ENCODE peak calls at places on chromosomes 11 and 22, in four cellular contexts. One of them, this sample, is unnamed.

GRCh38 chr11:114072978-114073377 is 13.5 kb downstream of the ZBTB16 start:
- DNase-seq in brain microvascular endothelial cell: no peak
- DNase-seq in testis: no peak
- DNase-seq in CD4-positive, alpha-beta memory T cell: no peak
- DNase-seq in this sample: no peak

GRCh38 chr11:73957654-73958361 is 7.0 kb downstream of the DNAJB13 start:
- DNase-seq in brain microvascular endothelial cell: no peak
- DNase-seq in CD4-positive, alpha-beta memory T cell: no peak
- DNase-seq in testis: no peak
- DNase-seq in this sample: no peak

GRCh38 chr11:92941676-92942571 is 27.5 kb upstream of the MTNR1B start:
- DNase-seq in CD4-positive, alpha-beta memory T cell: peak
- DNase-seq in brain microvascular endothelial cell: peak
- DNase-seq in testis: no peak
- DNase-seq in this sample: no peak

GRCh38 chr11:118074785-118075184 is 2.1 kb upstream of the TMPRSS4 start:
- DNase-seq in brain microvascular endothelial cell: no peak
- DNase-seq in testis: no peak
- DNase-seq in CD4-positive, alpha-beta memory T cell: no peak
- DNase-seq in this sample: no peak

GRCh38 chr11:27081056-27081455 is 40.4 kb downstream of the BBOX1 start:
- DNase-seq in brain microvascular endothelial cell: peak
- DNase-seq in testis: no peak
- DNase-seq in CD4-positive, alpha-beta memory T cell: no peak
- DNase-seq in this sample: no peak

GRCh38 chr11:82927264-82927880 is 25.8 kb downstream of the DDIAS start:
- DNase-seq in brain microvascular endothelial cell: peak
- DNase-seq in testis: no peak
- DNase-seq in CD4-positive, alpha-beta memory T cell: peak
- DNase-seq in this sample: no peak

GRCh38 chr22:47030881-47031627 is 268.6 kb downstream of the TBC1D22A start:
- DNase-seq in testis: peak
- DNase-seq in CD4-positive, alpha-beta memory T cell: no peak
- DNase-seq in brain microvascular endothelial cell: no peak
- DNase-seq in this sample: no peak

GRCh38 chr22:41598081-41598480 is 8.4 kb upstream of the PMM1 start:
- DNase-seq in brain microvascular endothelial cell: peak
- DNase-seq in CD4-positive, alpha-beta memory T cell: no peak
- DNase-seq in testis: no peak
- DNase-seq in this sample: no peak

GRCh38 chr11:110003426-110003825 is 89.8 kb upstream of the ZC3H12C start:
- DNase-seq in brain microvascular endothelial cell: no peak
- DNase-seq in CD4-positive, alpha-beta memory T cell: no peak
- DNase-seq in testis: no peak
- DNase-seq in this sample: no peak

GRCh38 chr11:45848654-45849081 is 1.4 kb downstream of the CRY2 start:
- DNase-seq in brain microvascular endothelial cell: no peak
- DNase-seq in testis: no peak
- DNase-seq in CD4-positive, alpha-beta memory T cell: no peak
- DNase-seq in this sample: no peak

GRCh38 chr22:19579880-19580279 is 55.7 kb upstream of the CLDN5 start:
- DNase-seq in brain microvascular endothelial cell: no peak
- DNase-seq in testis: no peak
- DNase-seq in CD4-positive, alpha-beta memory T cell: peak
- DNase-seq in this sample: no peak

GRCh38 chr22:21701384-21701971 is 34.1 kb downstream of the YPEL1 start:
- DNase-seq in brain microvascular endothelial cell: peak
- DNase-seq in CD4-positive, alpha-beta memory T cell: no peak
- DNase-seq in testis: no peak
- DNase-seq in this sample: no peak

GRCh38 chr22:42281706-42282251 is 11.3 kb upstream of the TCF20 start:
- DNase-seq in brain microvascular endothelial cell: no peak
- DNase-seq in CD4-positive, alpha-beta memory T cell: no peak
- DNase-seq in testis: no peak
- DNase-seq in this sample: no peak

GRCh38 chr11:92180226-92180625 is 44.4 kb upstream of the FAT3 start:
- DNase-seq in CD4-positive, alpha-beta memory T cell: no peak
- DNase-seq in brain microvascular endothelial cell: no peak
- DNase-seq in testis: no peak
- DNase-seq in this sample: no peak

GRCh38 chr11:103798029-103798428 is 238.4 kb upstream of the DDI1 start:
- DNase-seq in testis: no peak
- DNase-seq in CD4-positive, alpha-beta memory T cell: no peak
- DNase-seq in brain microvascular endothelial cell: peak
- DNase-seq in this sample: no peak

GRCh38 chr11:10450451-10451398 is 4.3 kb upstream of the AMPD3 start:
- DNase-seq in CD4-positive, alpha-beta memory T cell: peak
- DNase-seq in brain microvascular endothelial cell: no peak
- DNase-seq in testis: peak
- DNase-seq in this sample: peak

GRCh38 chr22:25282671-25283561 is 63.5 kb downstream of the CRYBB2 start:
- DNase-seq in testis: peak
- DNase-seq in brain microvascular endothelial cell: no peak
- DNase-seq in CD4-positive, alpha-beta memory T cell: no peak
- DNase-seq in this sample: no peak

GRCh38 chr11:10937416-10937815 is 79.6 kb upstream of the ZBED5 start:
- DNase-seq in CD4-positive, alpha-beta memory T cell: no peak
- DNase-seq in testis: no peak
- DNase-seq in brain microvascular endothelial cell: no peak
- DNase-seq in this sample: no peak

GRCh38 chr11:11816511-11817319 is 25.1 kb upstream of the USP47 start:
- DNase-seq in CD4-positive, alpha-beta memory T cell: no peak
- DNase-seq in brain microvascular endothelial cell: no peak
- DNase-seq in testis: no peak
- DNase-seq in this sample: no peak

GRCh38 chr22:44586337-44586990 is 88.4 kb upstream of the RTL6 start:
- DNase-seq in testis: no peak
- DNase-seq in brain microvascular endothelial cell: no peak
- DNase-seq in CD4-positive, alpha-beta memory T cell: no peak
- DNase-seq in this sample: no peak

GRCh38 chr11:111356660-111357048 is 22.4 kb downstream of the POU2AF1 start:
- DNase-seq in testis: no peak
- DNase-seq in brain microvascular endothelial cell: no peak
- DNase-seq in CD4-positive, alpha-beta memory T cell: no peak
- DNase-seq in this sample: no peak

GRCh38 chr22:42217019-42217751 is 53.3 kb downstream of the TCF20 start:
- DNase-seq in brain microvascular endothelial cell: no peak
- DNase-seq in CD4-positive, alpha-beta memory T cell: peak
- DNase-seq in testis: no peak
- DNase-seq in this sample: no peak

GRCh38 chr11:122897606-122898210 is 15.1 kb downstream of the JHY start:
- DNase-seq in testis: no peak
- DNase-seq in CD4-positive, alpha-beta memory T cell: no peak
- DNase-seq in brain microvascular endothelial cell: peak
- DNase-seq in this sample: no peak

GRCh38 chr11:9001736-9002135 is 2.1 kb downstream of the NRIP3 start:
- DNase-seq in CD4-positive, alpha-beta memory T cell: no peak
- DNase-seq in brain microvascular endothelial cell: peak
- DNase-seq in testis: no peak
- DNase-seq in this sample: no peak

GRCh38 chr22:44452531-44453420 is 45.3 kb downstream of the RTL6 start:
- DNase-seq in testis: peak
- DNase-seq in CD4-positive, alpha-beta memory T cell: no peak
- DNase-seq in brain microvascular endothelial cell: no peak
- DNase-seq in this sample: no peak

GRCh38 chr11:48064306-48064705 is 83.9 kb downstream of the PTPRJ start:
- DNase-seq in brain microvascular endothelial cell: peak
- DNase-seq in CD4-positive, alpha-beta memory T cell: no peak
- DNase-seq in testis: no peak
- DNase-seq in this sample: no peak

GRCh38 chr11:110818032-110818687 is 105.9 kb upstream of the ARHGAP20 start:
- DNase-seq in CD4-positive, alpha-beta memory T cell: no peak
- DNase-seq in testis: no peak
- DNase-seq in brain microvascular endothelial cell: no peak
- DNase-seq in this sample: no peak

GRCh38 chr11:45828996-45829395 is 18.3 kb upstream of the CRY2 start:
- DNase-seq in testis: no peak
- DNase-seq in CD4-positive, alpha-beta memory T cell: no peak
- DNase-seq in brain microvascular endothelial cell: no peak
- DNase-seq in this sample: no peak

GRCh38 chr11:25860677-25861445 is 471.1 kb upstream of the ANO3 start:
- DNase-seq in CD4-positive, alpha-beta memory T cell: no peak
- DNase-seq in testis: no peak
- DNase-seq in brain microvascular endothelial cell: peak
- DNase-seq in this sample: no peak

GRCh38 chr11:130847517-130847916 is 68.8 kb downstream of the SNX19 start:
- DNase-seq in CD4-positive, alpha-beta memory T cell: no peak
- DNase-seq in brain microvascular endothelial cell: peak
- DNase-seq in testis: no peak
- DNase-seq in this sample: no peak

GRCh38 chr11:86421976-86422770 is 47.5 kb downstream of the CCDC81 start:
- DNase-seq in testis: no peak
- DNase-seq in brain microvascular endothelial cell: no peak
- DNase-seq in CD4-positive, alpha-beta memory T cell: no peak
- DNase-seq in this sample: no peak

GRCh38 chr11:82405392-82405791 is 328.3 kb downstream of the FAM181B start:
- DNase-seq in brain microvascular endothelial cell: no peak
- DNase-seq in testis: no peak
- DNase-seq in CD4-positive, alpha-beta memory T cell: no peak
- DNase-seq in this sample: no peak

GRCh38 chr22:37525073-37525745 is 6.0 kb upstream of the CARD10 start:
- DNase-seq in brain microvascular endothelial cell: peak
- DNase-seq in CD4-positive, alpha-beta memory T cell: no peak
- DNase-seq in testis: no peak
- DNase-seq in this sample: no peak

GRCh38 chr11:34208266-34209135 is 103.1 kb downstream of the NAT10 start:
- DNase-seq in brain microvascular endothelial cell: no peak
- DNase-seq in CD4-positive, alpha-beta memory T cell: no peak
- DNase-seq in testis: no peak
- DNase-seq in this sample: no peak

GRCh38 chr11:100235085-100235484 is 452.0 kb upstream of the ARHGAP42 start:
- DNase-seq in testis: no peak
- DNase-seq in brain microvascular endothelial cell: no peak
- DNase-seq in CD4-positive, alpha-beta memory T cell: no peak
- DNase-seq in this sample: no peak

GRCh38 chr11:69852051-69852450 is 32.8 kb upstream of the FGF3 start:
- DNase-seq in testis: no peak
- DNase-seq in CD4-positive, alpha-beta memory T cell: no peak
- DNase-seq in brain microvascular endothelial cell: no peak
- DNase-seq in this sample: no peak

DNA sequence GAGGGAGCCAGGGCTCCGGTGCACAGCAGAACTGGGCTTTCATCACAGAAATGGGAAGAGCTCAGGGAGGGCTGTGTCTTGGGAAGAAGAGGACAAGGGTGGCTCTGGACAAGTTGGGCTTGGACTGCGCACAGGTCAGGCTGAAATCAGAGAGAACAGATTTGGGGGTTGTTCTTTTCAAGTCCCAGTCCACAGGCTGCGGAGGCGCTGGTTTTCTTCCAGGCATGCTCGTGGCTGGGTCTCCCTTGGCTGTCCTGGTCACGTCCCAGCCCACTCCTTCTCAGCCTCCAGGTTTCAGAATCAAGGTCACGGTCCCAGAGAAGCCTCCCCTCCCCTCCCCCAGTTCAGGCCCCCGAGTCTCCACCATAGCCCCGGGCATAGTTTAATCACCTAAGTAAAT is 17.0 kb downstream of the NECTIN1 start:
- DNase-seq in CD4-positive, alpha-beta memory T cell: no peak
- DNase-seq in testis: no peak
- DNase-seq in brain microvascular endothelial cell: no peak
- DNase-seq in this sample: no peak
- H3K4me3 ChIP-seq in CD4-positive, alpha-beta memory T cell: no peak
- H3K4me3 ChIP-seq in testis: no peak
- H3K4me3 ChIP-seq in brain microvascular endothelial cell: no peak
- H3K4me3 ChIP-seq in this sample: no peak

GRCh38 chr11:2944530-2944929 is 15.3 kb upstream of the PHLDA2 start:
- DNase-seq in testis: no peak
- DNase-seq in brain microvascular endothelial cell: no peak
- DNase-seq in CD4-positive, alpha-beta memory T cell: no peak
- DNase-seq in this sample: no peak
- H3K4me3 ChIP-seq in testis: no peak
- H3K4me3 ChIP-seq in brain microvascular endothelial cell: no peak
- H3K4me3 ChIP-seq in CD4-positive, alpha-beta memory T cell: no peak
- H3K4me3 ChIP-seq in this sample: no peak

GRCh38 chr22:46010951-46011626 is 34.1 kb upstream of the WNT7B start:
- DNase-seq in testis: no peak
- DNase-seq in brain microvascular endothelial cell: no peak
- DNase-seq in CD4-positive, alpha-beta memory T cell: no peak
- DNase-seq in this sample: no peak

GRCh38 chr22:46012182-46012880 is 35.4 kb upstream of the WNT7B start:
- DNase-seq in CD4-positive, alpha-beta memory T cell: no peak
- DNase-seq in brain microvascular endothelial cell: no peak
- DNase-seq in testis: no peak
- DNase-seq in this sample: no peak

GRCh38 chr22:46011627-46012181 is 34.7 kb upstream of the WNT7B start:
- DNase-seq in CD4-positive, alpha-beta memory T cell: no peak
- DNase-seq in brain microvascular endothelial cell: no peak
- DNase-seq in testis: no peak
- DNase-seq in this sample: no peak

GRCh38 chr22:46013460-46014416 is 36.8 kb upstream of the WNT7B start:
- DNase-seq in testis: peak
- DNase-seq in brain microvascular endothelial cell: peak
- DNase-seq in CD4-positive, alpha-beta memory T cell: peak
- DNase-seq in this sample: peak

GRCh38 chr22:46012881-46013281 is 35.9 kb upstream of the WNT7B start:
- DNase-seq in testis: no peak
- DNase-seq in brain microvascular endothelial cell: no peak
- DNase-seq in CD4-positive, alpha-beta memory T cell: no peak
- DNase-seq in this sample: no peak
- H3K4me3 ChIP-seq in testis: no peak
- H3K4me3 ChIP-seq in brain microvascular endothelial cell: no peak
- H3K4me3 ChIP-seq in CD4-positive, alpha-beta memory T cell: no peak
- H3K4me3 ChIP-seq in this sample: peak

GRCh38 chr22:40397436-40397835 is 27.0 kb downstream of the SGSM3 start:
- DNase-seq in CD4-positive, alpha-beta memory T cell: no peak
- DNase-seq in testis: no peak
- DNase-seq in brain microvascular endothelial cell: peak
- DNase-seq in this sample: no peak

GRCh38 chr22:40401532-40401931 is 31.1 kb downstream of the SGSM3 start:
- DNase-seq in testis: no peak
- DNase-seq in brain microvascular endothelial cell: no peak
- DNase-seq in CD4-positive, alpha-beta memory T cell: peak
- DNase-seq in this sample: peak

GRCh38 chr22:40400173-40400572 is 29.8 kb downstream of the SGSM3 start:
- DNase-seq in CD4-positive, alpha-beta memory T cell: peak
- DNase-seq in brain microvascular endothelial cell: no peak
- DNase-seq in testis: no peak
- DNase-seq in this sample: no peak

GRCh38 chr22:40401981-40402406 is 31.6 kb downstream of the SGSM3 start:
- DNase-seq in CD4-positive, alpha-beta memory T cell: no peak
- DNase-seq in testis: no peak
- DNase-seq in brain microvascular endothelial cell: no peak
- DNase-seq in this sample: no peak

DNA sequence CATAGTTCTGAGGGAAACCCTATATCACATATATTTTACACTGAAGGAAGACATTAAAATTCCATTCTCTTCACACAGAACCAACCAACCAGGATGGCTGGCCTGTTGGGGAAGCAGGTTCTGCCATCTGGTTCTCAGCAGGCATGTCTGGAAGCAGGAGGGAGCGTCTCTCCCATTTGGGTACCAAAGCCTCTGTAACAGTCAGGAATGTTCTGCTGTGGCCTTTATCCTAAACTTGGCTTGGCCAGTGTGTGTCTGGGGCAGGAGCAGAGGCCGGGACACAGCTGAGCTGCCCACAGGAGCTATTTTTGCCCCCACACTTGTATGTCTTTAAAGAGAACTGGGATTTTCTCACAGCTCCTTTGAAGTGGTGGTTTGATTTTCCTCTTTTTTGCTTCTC is 29.3 kb downstream of the SGSM3 start:
- DNase-seq in brain microvascular endothelial cell: no peak
- DNase-seq in CD4-positive, alpha-beta memory T cell: no peak
- DNase-seq in testis: no peak
- DNase-seq in this sample: no peak
- H3K4me3 ChIP-seq in brain microvascular endothelial cell: no peak
- H3K4me3 ChIP-seq in CD4-positive, alpha-beta memory T cell: peak
- H3K4me3 ChIP-seq in testis: no peak
- H3K4me3 ChIP-seq in this sample: peak